ENCODE peak calls at places on chromosomes 3 and 15, in seven cellular contexts. One of them, this sample, is unnamed.

GRCh38 chr15:100918690-100919480 is at the start of gene LRRK1:
- DNase-seq in GM10248: peak
- DNase-seq in ovary: peak
- DNase-seq in astrocyte of the cerebellum: no peak
- DNase-seq in endothelial cell: peak
- DNase-seq in fibroblast of pulmonary artery: peak
- DNase-seq in NCI-H510A treated with DMSO at 0.1 percent for 48 hours: no peak
- DNase-seq in this sample: peak

GRCh38 chr15:73328149-73328820 is 40.5 kb downstream of the HCN4 start:
- DNase-seq in GM10248: no peak
- DNase-seq in ovary: no peak
- DNase-seq in astrocyte of the cerebellum: no peak
- DNase-seq in endothelial cell: no peak
- DNase-seq in fibroblast of pulmonary artery: no peak
- DNase-seq in NCI-H510A treated with DMSO at 0.1 percent for 48 hours: no peak
- DNase-seq in this sample: peak

GRCh38 chr3:108947855-108948254 is 5.8 kb downstream of the GUCA1C start:
- DNase-seq in GM10248: no peak
- DNase-seq in ovary: no peak
- DNase-seq in astrocyte of the cerebellum: no peak
- DNase-seq in endothelial cell: no peak
- DNase-seq in fibroblast of pulmonary artery: no peak
- DNase-seq in NCI-H510A treated with DMSO at 0.1 percent for 48 hours: no peak
- DNase-seq in this sample: no peak

GRCh38 chr3:46845860-46846623 is 17.2 kb downstream of the MYL3 start:
- DNase-seq in GM10248: peak
- DNase-seq in ovary: peak
- DNase-seq in astrocyte of the cerebellum: peak
- DNase-seq in endothelial cell: peak
- DNase-seq in fibroblast of pulmonary artery: peak
- DNase-seq in NCI-H510A treated with DMSO at 0.1 percent for 48 hours: no peak
- DNase-seq in this sample: peak

GRCh38 chr3:11820540-11821041 is 26.1 kb downstream of the TAMM41 start:
- DNase-seq in GM10248: peak
- DNase-seq in ovary: peak
- DNase-seq in astrocyte of the cerebellum: peak
- DNase-seq in endothelial cell: no peak
- DNase-seq in fibroblast of pulmonary artery: no peak
- DNase-seq in NCI-H510A treated with DMSO at 0.1 percent for 48 hours: no peak
- DNase-seq in this sample: no peak

GRCh38 chr3:23508464-23508863 is 297.3 kb upstream of the UBE2E1 start:
- DNase-seq in GM10248: no peak
- DNase-seq in ovary: no peak
- DNase-seq in astrocyte of the cerebellum: no peak
- DNase-seq in endothelial cell: no peak
- DNase-seq in fibroblast of pulmonary artery: no peak
- DNase-seq in NCI-H510A treated with DMSO at 0.1 percent for 48 hours: no peak
- DNase-seq in this sample: no peak

GRCh38 chr3:52792961-52793695 is 1.5 kb upstream of the ITIH3 start:
- DNase-seq in GM10248: no peak
- DNase-seq in ovary: no peak
- DNase-seq in astrocyte of the cerebellum: no peak
- DNase-seq in endothelial cell: no peak
- DNase-seq in fibroblast of pulmonary artery: no peak
- DNase-seq in NCI-H510A treated with DMSO at 0.1 percent for 48 hours: no peak
- DNase-seq in this sample: no peak

GRCh38 chr3:14511971-14512943 is 27.9 kb downstream of the GRIP2 start:
- DNase-seq in GM10248: no peak
- DNase-seq in ovary: peak
- DNase-seq in astrocyte of the cerebellum: no peak
- DNase-seq in endothelial cell: no peak
- DNase-seq in fibroblast of pulmonary artery: no peak
- DNase-seq in NCI-H510A treated with DMSO at 0.1 percent for 48 hours: no peak
- DNase-seq in this sample: peak

GRCh38 chr3:126025862-126026261 is 56.9 kb downstream of the ROPN1B start:
- DNase-seq in GM10248: no peak
- DNase-seq in ovary: no peak
- DNase-seq in astrocyte of the cerebellum: no peak
- DNase-seq in endothelial cell: no peak
- DNase-seq in fibroblast of pulmonary artery: no peak
- DNase-seq in NCI-H510A treated with DMSO at 0.1 percent for 48 hours: no peak
- DNase-seq in this sample: no peak

GRCh38 chr3:41683666-41684350 is 278.1 kb downstream of the ULK4 start:
- DNase-seq in GM10248: no peak
- DNase-seq in ovary: no peak
- DNase-seq in astrocyte of the cerebellum: no peak
- DNase-seq in endothelial cell: no peak
- DNase-seq in fibroblast of pulmonary artery: no peak
- DNase-seq in NCI-H510A treated with DMSO at 0.1 percent for 48 hours: no peak
- DNase-seq in this sample: no peak

GRCh38 chr3:185720326-185720725 is 104.5 kb downstream of the IGF2BP2 start:
- DNase-seq in GM10248: no peak
- DNase-seq in ovary: no peak
- DNase-seq in astrocyte of the cerebellum: no peak
- DNase-seq in endothelial cell: no peak
- DNase-seq in fibroblast of pulmonary artery: no peak
- DNase-seq in NCI-H510A treated with DMSO at 0.1 percent for 48 hours: no peak
- DNase-seq in this sample: no peak

GRCh38 chr3:13492976-13493866 is 13.1 kb downstream of the HDAC11 start:
- DNase-seq in GM10248: no peak
- DNase-seq in ovary: no peak
- DNase-seq in astrocyte of the cerebellum: no peak
- DNase-seq in endothelial cell: no peak
- DNase-seq in fibroblast of pulmonary artery: no peak
- DNase-seq in NCI-H510A treated with DMSO at 0.1 percent for 48 hours: no peak
- DNase-seq in this sample: peak

GRCh38 chr3:139280027-139280671 is 63.7 kb upstream of the MRPS22 start:
- DNase-seq in GM10248: no peak
- DNase-seq in ovary: no peak
- DNase-seq in astrocyte of the cerebellum: no peak
- DNase-seq in endothelial cell: no peak
- DNase-seq in fibroblast of pulmonary artery: no peak
- DNase-seq in NCI-H510A treated with DMSO at 0.1 percent for 48 hours: no peak
- DNase-seq in this sample: no peak

GRCh38 chr15:50084932-50085331 is 34.1 kb downstream of the ATP8B4 start:
- DNase-seq in GM10248: no peak
- DNase-seq in ovary: no peak
- DNase-seq in astrocyte of the cerebellum: no peak
- DNase-seq in endothelial cell: no peak
- DNase-seq in fibroblast of pulmonary artery: no peak
- DNase-seq in NCI-H510A treated with DMSO at 0.1 percent for 48 hours: no peak
- DNase-seq in this sample: no peak

GRCh38 chr3:127424766-127425504 is 137.1 kb upstream of the PRR20G start:
- DNase-seq in GM10248: no peak
- DNase-seq in ovary: peak
- DNase-seq in astrocyte of the cerebellum: no peak
- DNase-seq in endothelial cell: no peak
- DNase-seq in fibroblast of pulmonary artery: no peak
- DNase-seq in NCI-H510A treated with DMSO at 0.1 percent for 48 hours: no peak
- DNase-seq in this sample: no peak

GRCh38 chr15:44550256-44550655 is 13.3 kb downstream of the EIF3J start:
- DNase-seq in GM10248: no peak
- DNase-seq in ovary: no peak
- DNase-seq in astrocyte of the cerebellum: peak
- DNase-seq in endothelial cell: no peak
- DNase-seq in fibroblast of pulmonary artery: peak
- DNase-seq in NCI-H510A treated with DMSO at 0.1 percent for 48 hours: peak
- DNase-seq in this sample: no peak

This sample was measured in heart left ventricle.